ENCODE peak calls at places on chromosome 1, in four cellular contexts. One of them, this sample, is unnamed.
A peak's percentile ranks its signal among the peaks of the same experiment; 100 is the strongest.

GRCh38 chr1:212566522-212567479 is 41.8 kb upstream of the ATF3 start:
- DNase-seq in transverse colon: peak; percentile 45
- DNase-seq in GM12892: peak; percentile 61
- DNase-seq in prostate gland: peak; percentile 40
- DNase-seq in this sample: peak; percentile 63

GRCh38 chr1:153441238-153441755 is 19.2 kb downstream of the S100A7 start:
- DNase-seq in prostate gland: no peak
- DNase-seq in transverse colon: no peak
- DNase-seq in GM12892: no peak
- DNase-seq in this sample: no peak

GRCh38 chr1:201495447-201496295 is 11.3 kb downstream of the CSRP1 start:
- DNase-seq in GM12892: no peak
- DNase-seq in prostate gland: peak; percentile 94
- DNase-seq in transverse colon: peak; percentile 65
- DNase-seq in this sample: no peak

GRCh38 chr1:109240158-109241152 is 8.9 kb upstream of the CELSR2 start:
- DNase-seq in prostate gland: peak; percentile 71
- DNase-seq in GM12892: peak; percentile 12
- DNase-seq in transverse colon: peak; percentile 53
- DNase-seq in this sample: no peak

GRCh38 chr1:165815725-165816124 is 11.7 kb upstream of the UCK2 start:
- DNase-seq in prostate gland: no peak
- DNase-seq in GM12892: no peak
- DNase-seq in transverse colon: no peak
- DNase-seq in this sample: no peak

GRCh38 chr1:212062832-212063438 is 27.4 kb downstream of the DTL start:
- DNase-seq in transverse colon: no peak
- DNase-seq in prostate gland: no peak
- DNase-seq in GM12892: no peak
- DNase-seq in this sample: no peak

GRCh38 chr1:231053493-231054162 is 13.6 kb upstream of the FAM89A start:
- DNase-seq in prostate gland: peak; percentile 14
- DNase-seq in transverse colon: peak; percentile 33
- DNase-seq in GM12892: no peak
- DNase-seq in this sample: no peak

GRCh38 chr1:223052931-223053330 is 90.1 kb downstream of the TLR5 start:
- DNase-seq in prostate gland: no peak
- DNase-seq in transverse colon: no peak
- DNase-seq in GM12892: no peak
- DNase-seq in this sample: no peak

GRCh38 chr1:42206164-42206563 is 41.6 kb upstream of the GUCA2A start:
- DNase-seq in transverse colon: no peak
- DNase-seq in prostate gland: no peak
- DNase-seq in GM12892: no peak
- DNase-seq in this sample: no peak

DNA sequence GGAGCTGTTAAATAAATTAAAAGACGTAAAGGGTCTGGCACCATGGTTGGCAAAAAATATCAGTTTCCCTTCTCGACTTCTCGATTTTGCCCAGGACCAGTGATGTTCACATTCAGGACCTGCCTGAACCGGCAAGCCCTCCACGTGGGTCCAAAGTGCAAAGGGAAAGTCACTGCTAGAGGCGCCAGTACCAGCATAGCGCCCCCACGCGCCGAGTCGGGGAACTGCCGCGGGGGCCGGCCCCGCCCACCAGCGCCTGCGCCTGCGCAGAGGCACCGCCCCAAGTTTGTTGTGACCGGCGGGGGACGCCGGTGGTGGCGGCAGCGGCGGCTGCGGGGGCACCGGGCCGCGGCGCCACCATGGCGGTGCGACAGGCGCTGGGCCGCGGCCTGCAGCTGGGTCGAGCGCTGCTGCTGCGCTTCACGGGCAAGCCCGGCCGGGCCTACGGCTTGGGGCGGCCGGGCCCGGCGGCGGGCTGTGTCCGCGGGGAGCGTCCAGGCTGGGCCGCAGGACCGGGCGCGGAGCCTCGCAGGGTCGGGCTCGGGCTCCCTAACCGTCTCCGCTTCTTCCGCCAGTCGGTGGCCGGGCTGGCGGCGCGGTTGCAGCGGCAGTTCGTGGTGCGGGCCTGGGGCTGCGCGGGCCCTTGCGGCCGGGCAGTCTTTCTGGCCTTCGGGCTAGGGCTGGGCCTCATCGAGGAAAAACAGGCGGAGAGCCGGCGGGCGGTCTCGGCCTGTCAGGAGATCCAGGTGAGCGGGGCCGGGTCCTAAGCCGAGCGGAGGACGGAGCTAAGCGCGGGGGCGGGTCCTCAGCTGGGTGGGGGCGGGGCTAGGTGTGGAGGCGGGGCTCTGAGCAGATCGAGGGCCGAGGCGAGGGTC is at the start of gene PINK1:
- DNase-seq in prostate gland: peak; percentile 73
- DNase-seq in transverse colon: peak; percentile 91
- DNase-seq in GM12892: peak; percentile 76
- DNase-seq in this sample: peak; percentile 83
- TF ChIP-seq POLR2AphosphoS5 in prostate gland: peak; percentile 76
- TF ChIP-seq POLR2AphosphoS5 in transverse colon: peak; percentile 82
- TF ChIP-seq POLR2AphosphoS5 in GM12892: no peak
- TF ChIP-seq POLR2AphosphoS5 in this sample: no peak

GRCh38 chr1:39105841-39106765 is 80.0 kb downstream of the NDUFS5 start:
- DNase-seq in prostate gland: peak; percentile 35
- DNase-seq in transverse colon: peak; percentile 50
- DNase-seq in GM12892: no peak
- DNase-seq in this sample: no peak

GRCh38 chr1:39104158-39105060 is 78.3 kb downstream of the NDUFS5 start:
- DNase-seq in prostate gland: peak; percentile 24
- DNase-seq in GM12892: no peak
- DNase-seq in transverse colon: peak; percentile 34
- DNase-seq in this sample: no peak

GRCh38 chr1:39103321-39104157 is 77.4 kb downstream of the NDUFS5 start:
- DNase-seq in GM12892: no peak
- DNase-seq in prostate gland: no peak
- DNase-seq in transverse colon: no peak
- DNase-seq in this sample: no peak

GRCh38 chr1:39106949-39107740 is 81.0 kb downstream of the NDUFS5 start:
- DNase-seq in transverse colon: no peak
- DNase-seq in prostate gland: no peak
- DNase-seq in GM12892: no peak
- DNase-seq in this sample: no peak

DNA sequence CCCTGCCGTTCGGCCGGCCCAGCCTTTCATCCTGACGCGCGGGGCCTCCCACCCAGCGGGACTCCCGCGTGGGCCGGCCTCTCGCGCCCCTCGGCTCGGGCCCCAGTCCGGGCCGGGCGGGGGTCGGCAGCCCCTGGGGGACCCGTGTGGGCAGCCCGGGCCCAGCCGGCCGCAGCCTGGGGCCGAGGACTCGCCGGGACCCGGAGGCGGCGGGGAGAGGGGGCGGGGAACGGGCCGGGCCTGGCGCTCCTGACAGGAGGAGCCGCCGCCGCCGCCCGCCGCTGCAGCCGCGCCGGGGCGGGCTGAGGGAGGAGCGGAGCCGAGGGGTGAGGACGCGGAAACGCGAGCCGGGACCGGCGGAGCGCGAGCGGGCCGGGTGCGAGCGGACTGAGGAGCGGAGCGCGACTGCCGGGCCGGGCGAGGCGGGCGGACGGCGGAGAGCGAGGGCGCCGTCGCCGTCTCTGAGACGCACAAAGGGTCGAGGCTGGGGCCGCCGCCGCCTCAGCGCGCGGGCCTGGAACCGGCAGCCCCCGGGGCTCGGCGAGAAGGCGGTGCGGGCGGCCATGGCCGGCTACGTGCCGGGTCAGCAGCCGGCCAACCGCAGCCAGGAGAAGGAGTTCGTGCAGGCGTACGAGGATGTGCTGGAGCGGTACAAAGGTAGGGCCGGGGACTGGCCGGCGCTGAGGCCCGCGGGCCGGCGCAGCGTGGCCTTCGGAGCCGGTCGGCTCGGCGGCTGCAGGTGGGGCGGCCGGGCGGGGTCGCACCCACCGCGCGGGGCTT is 79.1 kb downstream of the NDUFS5 start:
- DNase-seq in prostate gland: peak; percentile 65
- DNase-seq in GM12892: peak; percentile 70
- DNase-seq in transverse colon: peak; percentile 84
- DNase-seq in this sample: peak; percentile 56
- TF ChIP-seq POLR2AphosphoS5 in prostate gland: no peak
- TF ChIP-seq POLR2AphosphoS5 in GM12892: no peak
- TF ChIP-seq POLR2AphosphoS5 in transverse colon: peak; percentile 82
- TF ChIP-seq POLR2AphosphoS5 in this sample: no peak

GRCh38 chr1:220880367-220880680 is 1.1 kb downstream of the HLX start:
- DNase-seq in transverse colon: no peak
- DNase-seq in GM12892: no peak
- DNase-seq in prostate gland: no peak
- DNase-seq in this sample: no peak

GRCh38 chr1:220879509-220880366 is 495 bp downstream of the HLX start:
- DNase-seq in prostate gland: no peak
- DNase-seq in GM12892: peak; percentile 49
- DNase-seq in transverse colon: peak; percentile 41
- DNase-seq in this sample: peak; percentile 46

GRCh38 chr1:220879090-220879508 is at the start of gene HLX:
- DNase-seq in transverse colon: peak; percentile 86
- DNase-seq in GM12892: peak; percentile 69
- DNase-seq in prostate gland: peak; percentile 39
- DNase-seq in this sample: peak; percentile 53

GRCh38 chr1:220881918-220882891 is 3.0 kb downstream of the HLX start:
- DNase-seq in prostate gland: no peak
- DNase-seq in GM12892: no peak
- DNase-seq in transverse colon: peak; percentile 46
- DNase-seq in this sample: no peak

GRCh38 chr1:220880726-220881506 is 1.7 kb downstream of the HLX start:
- DNase-seq in prostate gland: no peak
- DNase-seq in transverse colon: peak; percentile 75
- DNase-seq in GM12892: no peak
- DNase-seq in this sample: no peak
- TF ChIP-seq POLR2AphosphoS5 in prostate gland: no peak
- TF ChIP-seq POLR2AphosphoS5 in transverse colon: peak; percentile 86
- TF ChIP-seq POLR2AphosphoS5 in GM12892: no peak
- TF ChIP-seq POLR2AphosphoS5 in this sample: no peak

GRCh38 chr1:27528701-27529637 is 39.0 kb upstream of the WASF2 start:
- DNase-seq in prostate gland: peak; percentile 67
- DNase-seq in transverse colon: peak; percentile 49
- DNase-seq in GM12892: no peak
- DNase-seq in this sample: no peak
- TF ChIP-seq POLR2AphosphoS5 in prostate gland: peak; percentile 43
- TF ChIP-seq POLR2AphosphoS5 in transverse colon: no peak
- TF ChIP-seq POLR2AphosphoS5 in GM12892: no peak
- TF ChIP-seq POLR2AphosphoS5 in this sample: no peak

GRCh38 chr1:76697361-76697760 is 169.9 kb upstream of the ST6GALNAC5 start:
- DNase-seq in GM12892: no peak
- DNase-seq in transverse colon: no peak
- DNase-seq in prostate gland: no peak
- DNase-seq in this sample: no peak
- TF ChIP-seq POLR2AphosphoS5 in GM12892: no peak
- TF ChIP-seq POLR2AphosphoS5 in transverse colon: no peak
- TF ChIP-seq POLR2AphosphoS5 in prostate gland: peak; percentile 46
- TF ChIP-seq POLR2AphosphoS5 in this sample: no peak

GRCh38 chr1:215637041-215637573 is 70.0 kb downstream of the KCTD3 start:
- DNase-seq in GM12892: no peak
- DNase-seq in transverse colon: peak; percentile 23
- DNase-seq in prostate gland: peak; percentile 68
- DNase-seq in this sample: no peak
- TF ChIP-seq POLR2AphosphoS5 in GM12892: no peak
- TF ChIP-seq POLR2AphosphoS5 in transverse colon: no peak
- TF ChIP-seq POLR2AphosphoS5 in prostate gland: peak; percentile 61
- TF ChIP-seq POLR2AphosphoS5 in this sample: no peak

GRCh38 chr1:35184495-35185199 is 8.3 kb downstream of the SFPQ start:
- DNase-seq in GM12892: no peak
- DNase-seq in prostate gland: no peak
- DNase-seq in transverse colon: no peak
- DNase-seq in this sample: no peak
- TF ChIP-seq POLR2AphosphoS5 in GM12892: no peak
- TF ChIP-seq POLR2AphosphoS5 in prostate gland: no peak
- TF ChIP-seq POLR2AphosphoS5 in transverse colon: no peak
- TF ChIP-seq POLR2AphosphoS5 in this sample: peak; percentile 27

GRCh38 chr1:52955129-52955970 is 28.3 kb downstream of the SCP2 start:
- DNase-seq in GM12892: no peak
- DNase-seq in prostate gland: no peak
- DNase-seq in transverse colon: no peak
- DNase-seq in this sample: no peak
- TF ChIP-seq POLR2AphosphoS5 in GM12892: no peak
- TF ChIP-seq POLR2AphosphoS5 in prostate gland: no peak
- TF ChIP-seq POLR2AphosphoS5 in transverse colon: no peak
- TF ChIP-seq POLR2AphosphoS5 in this sample: no peak

GRCh38 chr1:200157718-200158117 is 130.2 kb downstream of the NR5A2 start:
- DNase-seq in prostate gland: no peak
- DNase-seq in GM12892: no peak
- DNase-seq in transverse colon: no peak
- DNase-seq in this sample: no peak

GRCh38 chr1:200153277-200154055 is 126.0 kb downstream of the NR5A2 start:
- DNase-seq in transverse colon: no peak
- DNase-seq in prostate gland: no peak
- DNase-seq in GM12892: no peak
- DNase-seq in this sample: no peak

GRCh38 chr1:200150721-200151120 is 123.2 kb downstream of the NR5A2 start:
- DNase-seq in prostate gland: no peak
- DNase-seq in GM12892: no peak
- DNase-seq in transverse colon: no peak
- DNase-seq in this sample: no peak

GRCh38 chr1:200154069-200154767 is 126.7 kb downstream of the NR5A2 start:
- DNase-seq in transverse colon: peak; percentile 17
- DNase-seq in prostate gland: no peak
- DNase-seq in GM12892: no peak
- DNase-seq in this sample: peak; percentile 33
- TF ChIP-seq POLR2AphosphoS5 in transverse colon: no peak
- TF ChIP-seq POLR2AphosphoS5 in prostate gland: no peak
- TF ChIP-seq POLR2AphosphoS5 in GM12892: peak; percentile 51
- TF ChIP-seq POLR2AphosphoS5 in this sample: peak; percentile 52